ENCODE peak calls at places on chromosomes 5 and 9, in nine cellular contexts. Z is iPS DF 6.9, P is HepG2, C is mammary epithelial cell, X is PC-3, F is pancreas, G is left lung, U is A549, E is aorta. J is an unnamed sample.

GRCh38 chr5:146662229-146662628 is 146.2 kb upstream of the GPR151 start:
- DNase-seq in P (peak; percentile 19), E (no peak), U (peak; percentile 5), X (peak; percentile 74), G (no peak), F (no peak), Z (no peak), C (peak; percentile 22), J (peak; percentile 42)

GRCh38 chr9:113219972-113220371 is 1.1 kb downstream of the FKBP15 start:
- DNase-seq in E (no peak), G (no peak), Z (no peak), X (no peak), C (peak; percentile 56), F (no peak), P (no peak), U (no peak), J (no peak)

GRCh38 chr5:1876708-1877433 is 5.9 kb downstream of the IRX4 start:
- DNase-seq in X (no peak), F (no peak), G (no peak), E (no peak), C (no peak), U (no peak), Z (no peak), P (no peak), J (no peak)

GRCh38 chr5:109455598-109456096 is 45.9 kb upstream of the PJA2 start:
- DNase-seq in X (peak; percentile 83), E (no peak), P (peak; percentile 11), C (peak; percentile 100), Z (no peak), U (peak; percentile 29), G (peak; percentile 48), F (no peak), J (no peak)

GRCh38 chr5:54883374-54884194 is 101.8 kb downstream of the ESM1 start:
- DNase-seq in Z (peak; percentile 35), P (no peak), E (peak; percentile 86), F (peak; percentile 52), C (no peak), X (no peak), G (peak; percentile 51), U (no peak), J (no peak)

GRCh38 chr9:109010676-109011655 is 2.3 kb downstream of the CTNNAL1 start:
- DNase-seq in Z (no peak), P (peak; percentile 60), E (no peak), U (peak; percentile 50), C (peak; percentile 80), X (peak; percentile 53), G (peak; percentile 40), F (no peak), J (peak; percentile 26)

GRCh38 chr9:93205045-93205768 is 21.3 kb downstream of the WNK2 start:
- DNase-seq in Z (no peak), X (no peak), U (no peak), G (no peak), C (no peak), P (peak; percentile 48), F (peak; percentile 64), E (peak; percentile 90), J (no peak)

GRCh38 chr9:115189686-115190085 is 71.7 kb upstream of the TNC start:
- DNase-seq in Z (no peak), X (no peak), U (no peak), F (no peak), C (no peak), E (no peak), G (no peak), P (no peak), J (no peak)

GRCh38 chr9:12464910-12465512 is 228.2 kb upstream of the TYRP1 start:
- DNase-seq in U (peak; percentile 1), X (peak; percentile 46), E (no peak), C (no peak), G (no peak), Z (no peak), P (peak; percentile 6), F (no peak), J (no peak)

GRCh38 chr9:34654317-34655083 is 2.5 kb downstream of the IL11RA start:
- DNase-seq in Z (no peak), P (no peak), F (peak; percentile 78), C (no peak), U (no peak), E (peak; percentile 89), G (no peak), X (no peak), J (no peak)

GRCh38 chr5:179415291-179416060 is 70.2 kb upstream of the ADAMTS2 start:
- DNase-seq in U (no peak), X (no peak), E (no peak), P (no peak), G (no peak), Z (no peak), F (no peak), C (no peak), J (no peak)

GRCh38 chr9:69097053-69097452 is 61.5 kb downstream of the FXN start:
- DNase-seq in X (no peak), Z (no peak), P (no peak), F (no peak), E (no peak), G (no peak), C (peak; percentile 93), U (no peak), J (no peak)

GRCh38 chr9:127908660-127908926 is 8.2 kb downstream of the ST6GALNAC4 start:
- DNase-seq in G (no peak), X (no peak), U (no peak), E (no peak), P (no peak), F (no peak), Z (no peak), C (no peak), J (no peak)
- H3K4me1 ChIP-seq in G (peaks cover 62% of the 10 kb centered on the region), X (no peaks in the 10 kb centered on the region), U (peaks cover 17% of the 10 kb centered on the region), E (no peaks in the 10 kb centered on the region), P (peaks cover 30% of the 10 kb centered on the region), F (peaks cover 19% of the 10 kb centered on the region), Z (no peaks in the 10 kb centered on the region), C (peaks cover under 1% of the 10 kb centered on the region), J (peaks cover 51% of the 10 kb centered on the region)

DNA sequence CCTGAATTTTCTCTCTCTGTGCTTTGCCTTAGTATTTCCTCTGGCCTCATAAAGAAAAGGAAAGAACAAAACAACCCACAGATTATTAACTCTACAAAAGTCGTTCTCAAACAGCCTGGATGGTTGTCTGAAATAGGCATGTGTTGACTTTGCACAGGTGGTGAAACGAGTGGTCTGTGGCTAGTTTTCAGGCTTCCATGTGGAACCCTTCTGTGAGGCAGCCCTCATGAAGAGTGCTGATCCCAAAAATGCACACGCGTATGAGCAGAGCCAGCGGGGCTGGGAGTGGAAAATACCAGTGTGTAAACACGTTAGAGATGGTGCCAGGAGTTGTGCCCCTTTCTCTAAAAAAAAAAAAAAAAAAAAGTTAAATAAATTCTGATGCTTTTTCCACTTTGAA is 4.9 kb upstream of the PSAT1 start:
- DNase-seq in G (no peak), Z (no peak), X (no peak), C (no peak), P (no peak), F (no peak), E (no peak), U (no peak), J (no peak)
- H3K27ac ChIP-seq in G (no peak overlapping the region), Z (no peak overlapping the region), X (no peak overlapping the region), C (no peak overlapping the region), P (peak overlapping the region; percentile 41), F (no peak overlapping the region), E (no peak overlapping the region), U (no peak overlapping the region), J (no peak overlapping the region)

GRCh38 chr5:132474131-132474723 is 16.3 kb downstream of the IRF1 start:
- DNase-seq in Z (no peak), F (no peak), C (no peak), G (peak; percentile 10), X (no peak), P (no peak), E (no peak), U (no peak), J (no peak)

GRCh38 chr5:132475939-132476852 is 14.4 kb downstream of the IRF1 start:
- DNase-seq in G (peak; percentile 27), C (no peak), Z (no peak), E (no peak), X (no peak), U (no peak), F (no peak), P (peak; percentile 83), J (peak; percentile 54)

GRCh38 chr5:132473608-132474007 is 17.0 kb downstream of the IRF1 start:
- DNase-seq in U (no peak), Z (no peak), E (no peak), F (no peak), P (no peak), X (no peak), G (no peak), C (no peak), J (no peak)

GRCh38 chr5:132475531-132475930 is 15.0 kb downstream of the IRF1 start:
- DNase-seq in X (no peak), Z (no peak), F (no peak), G (peak; percentile 27), C (no peak), E (no peak), P (peak; percentile 38), U (no peak), J (no peak)

DNA sequence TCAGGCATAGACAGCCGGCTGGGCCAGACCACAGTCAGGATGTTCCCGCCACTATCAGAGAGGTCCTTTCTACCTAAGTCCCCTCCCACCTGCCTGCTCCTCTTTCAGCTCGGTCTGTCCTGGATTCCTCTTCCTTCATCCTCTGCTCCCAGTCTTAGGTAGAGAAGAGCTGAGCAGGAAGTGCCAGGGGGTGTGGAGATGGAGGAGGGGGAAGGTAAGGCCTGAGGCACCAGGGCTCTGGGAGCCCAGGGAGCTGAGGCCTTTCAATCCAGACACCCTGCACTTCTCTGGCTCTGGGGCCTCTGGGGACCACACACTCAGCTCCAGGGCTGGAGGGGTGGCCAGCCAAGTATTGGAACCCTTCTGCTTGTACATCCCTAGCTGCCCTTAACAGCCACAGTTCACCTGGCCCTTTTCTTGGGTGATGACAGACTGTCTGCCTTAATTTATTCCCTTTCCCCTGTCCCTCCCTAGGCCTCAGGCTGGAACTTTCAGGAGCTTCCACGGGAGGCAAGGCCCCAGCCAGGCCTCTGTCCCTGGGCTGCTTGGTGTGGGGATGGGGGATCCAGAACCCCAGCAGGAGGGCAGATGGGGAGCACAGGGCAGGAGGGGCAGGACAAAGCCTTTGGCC is 15.6 kb downstream of the IRF1 start:
- DNase-seq in X (no peak), U (no peak), Z (no peak), F (no peak), P (no peak), C (no peak), G (peak; percentile 29), E (no peak), J (no peak)
- H3K4me1 ChIP-seq in X (no peaks in the 10 kb centered on the region), U (peaks cover 10% of the 10 kb centered on the region), Z (no peaks in the 10 kb centered on the region), F (peaks cover 30% of the 10 kb centered on the region), P (peaks cover 61% of the 10 kb centered on the region), C (no peaks in the 10 kb centered on the region), G (peaks cover 82% of the 10 kb centered on the region), E (no peaks in the 10 kb centered on the region), J (peaks cover 98% of the 10 kb centered on the region)

DNA sequence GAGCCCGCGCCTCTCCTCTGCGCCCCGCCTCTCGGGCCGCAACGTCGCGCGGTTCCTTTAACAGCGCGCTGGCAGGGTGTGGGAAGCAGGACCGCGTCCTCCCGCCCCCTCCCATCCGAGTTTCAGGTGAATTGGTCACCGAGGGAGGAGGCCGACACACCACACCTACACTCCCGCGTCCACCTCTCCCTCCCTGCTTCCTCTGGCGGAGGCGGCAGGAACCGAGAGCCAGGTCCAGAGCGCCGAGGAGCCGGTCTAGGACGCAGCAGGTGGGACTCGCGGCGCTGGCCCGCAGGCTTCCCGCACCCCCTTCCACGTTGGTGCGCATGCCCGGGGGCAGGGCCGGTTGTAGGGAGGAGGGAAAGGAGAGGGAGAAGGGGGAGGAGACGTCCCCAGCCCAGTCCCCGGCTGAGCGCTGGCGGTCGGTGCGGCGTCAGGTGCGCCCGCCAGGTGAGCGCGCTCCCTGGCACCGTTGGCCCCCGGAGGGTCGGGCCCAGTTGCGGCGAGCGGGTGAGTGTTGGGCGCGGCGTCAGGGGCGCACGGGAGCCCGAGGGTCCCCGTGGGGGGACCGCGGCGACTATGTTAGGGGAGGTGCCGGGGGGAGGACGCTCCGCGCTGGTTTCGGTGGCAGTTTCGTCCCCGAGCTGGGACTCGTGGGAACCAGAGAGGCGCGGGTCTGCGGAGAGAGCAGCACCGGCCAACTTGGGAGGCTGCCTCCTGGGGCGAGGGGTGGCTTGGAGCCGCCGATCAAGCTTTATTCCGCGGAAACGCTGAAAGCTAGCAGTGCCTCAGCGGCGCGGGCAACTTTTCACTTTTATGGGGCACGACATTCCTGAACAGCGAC is at the start of gene OCLN:
- DNase-seq in E (no peak), C (peak; percentile 89), U (peak; percentile 87), Z (no peak), X (peak; percentile 81), F (peak; percentile 92), G (peak; percentile 75), P (peak; percentile 78), J (no peak)
- H3K27ac ChIP-seq in E (no peak within 1 kb of the TSS), C (peak within 1 kb of the TSS; percentile 52), U (peak within 1 kb of the TSS; percentile 91), Z (no peak within 1 kb of the TSS), X (peak within 1 kb of the TSS; percentile 88), F (peak within 1 kb of the TSS; percentile 98), G (peak within 1 kb of the TSS; percentile 89), P (peak within 1 kb of the TSS; percentile 77), J (no peak within 1 kb of the TSS)

J was measured in CD4-positive, alpha-beta memory T cell.